ENCODE peak calls at places on chromosome 11, in ten cellular contexts. R, J, U, P, K, L, M, B, O and C are unnamed samples.

GRCh38 chr11:69669486-69669885 is 5.7 kb downstream of the LTO1 start:
- DNase-seq in J (no peak), K (peak; percentile 13), R (no peak), P (no peak), U (no peak), O (no peak), L (no peak), B (no peak), M (no peak), C (no peak)

GRCh38 chr11:25961539-25961938 is 370.4 kb upstream of the ANO3 start:
- DNase-seq in M (no peak), L (peak; percentile 22), U (no peak), B (no peak), P (no peak), K (no peak), O (no peak), J (no peak), R (no peak), C (no peak)

GRCh38 chr11:86676010-86676409 is 3.6 kb upstream of the ME3 start:
- DNase-seq in P (no peak), M (no peak), R (no peak), U (no peak), L (no peak), B (no peak), K (no peak), O (no peak), J (no peak), C (no peak)

GRCh38 chr11:72826942-72827480 is 12.8 kb downstream of the ATG16L2 start:
- DNase-seq in B (no peak), M (no peak), J (no peak), K (no peak), P (no peak), O (no peak), U (no peak), R (no peak), L (no peak), C (no peak)

GRCh38 chr11:28107726-28108618 is at the start of the genes KIF18A and METTL15:
- DNase-seq in B (peak; percentile 99), R (peak; percentile 99), L (peak; percentile 100), K (peak; percentile 99), O (peak; percentile 100), M (peak; percentile 100), P (peak; percentile 100), J (peak; percentile 100), U (peak; percentile 96), C (peak; percentile 94)

GRCh38 chr11:120139316-120140069 is 1.6 kb upstream of the TRIM29 start:
- DNase-seq in K (no peak), B (no peak), P (no peak), O (no peak), U (no peak), M (no peak), L (no peak), J (no peak), R (no peak), C (no peak)

GRCh38 chr11:104222464-104222863 is 58.5 kb upstream of the PDGFD start:
- DNase-seq in U (no peak), M (no peak), B (no peak), J (no peak), P (no peak), K (no peak), O (no peak), R (no peak), L (no peak), C (no peak)

GRCh38 chr11:43734256-43734655 is 53.7 kb downstream of the HSD17B12 start:
- DNase-seq in R (no peak), P (no peak), M (no peak), U (no peak), J (no peak), K (no peak), O (no peak), B (no peak), L (no peak), C (no peak)

GRCh38 chr11:2269601-2270321 is 627 bp downstream of the ASCL2 start:
- DNase-seq in B (no peak), R (no peak), U (no peak), P (no peak), M (peak; percentile 52), K (no peak), L (peak; percentile 57), O (peak; percentile 29), J (peak; percentile 68), C (peak; percentile 63)

DNA sequence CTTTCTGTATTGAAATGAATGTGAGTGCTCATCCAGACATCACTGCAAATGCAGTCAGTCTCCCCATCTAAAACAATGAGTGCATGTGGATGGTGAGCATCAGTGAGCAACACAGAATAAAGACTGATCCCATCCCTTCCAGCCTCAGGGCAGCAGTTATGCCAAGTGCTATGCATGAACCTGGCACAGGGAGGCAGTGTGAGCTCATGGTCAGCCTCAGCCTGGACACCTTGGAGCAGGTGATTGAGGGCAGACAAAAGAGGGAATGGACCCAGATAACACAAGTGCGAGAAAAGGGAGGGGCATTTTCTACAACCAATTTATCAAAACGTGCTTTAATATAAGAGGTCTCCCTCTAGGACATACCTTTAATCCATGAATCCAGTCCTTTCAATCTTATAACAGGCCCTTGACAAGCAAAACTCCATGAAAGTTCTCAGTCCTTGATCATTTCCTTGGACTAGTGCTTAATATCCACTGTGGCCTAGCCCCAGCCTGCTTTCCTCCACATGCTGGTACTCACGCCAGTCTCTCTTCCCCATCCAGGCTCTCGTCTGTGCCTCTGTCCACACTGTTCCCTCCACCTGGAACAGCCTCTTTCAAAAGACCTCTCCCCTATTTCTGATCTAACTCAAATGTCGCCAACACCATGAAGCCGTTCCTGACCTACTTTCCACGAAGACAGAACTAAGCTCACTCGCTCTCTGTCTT is 50.5 kb upstream of the LRRC55 start:
- DNase-seq in L (peak; percentile 31), K (peak; percentile 18), P (peak; percentile 20), J (peak; percentile 53), O (peak; percentile 6), R (peak; percentile 14), M (peak; percentile 28), U (no peak), B (no peak), C (peak; percentile 8)
- TF ChIP-seq CTCF in L (peak; percentile 64), K (peak; percentile 66), P (peak; percentile 76), J (no peak), O (peak; percentile 53), R (peak; percentile 71), M (no peak), U (no peak), B (peak; percentile 30), C (peak; percentile 96)

DNA sequence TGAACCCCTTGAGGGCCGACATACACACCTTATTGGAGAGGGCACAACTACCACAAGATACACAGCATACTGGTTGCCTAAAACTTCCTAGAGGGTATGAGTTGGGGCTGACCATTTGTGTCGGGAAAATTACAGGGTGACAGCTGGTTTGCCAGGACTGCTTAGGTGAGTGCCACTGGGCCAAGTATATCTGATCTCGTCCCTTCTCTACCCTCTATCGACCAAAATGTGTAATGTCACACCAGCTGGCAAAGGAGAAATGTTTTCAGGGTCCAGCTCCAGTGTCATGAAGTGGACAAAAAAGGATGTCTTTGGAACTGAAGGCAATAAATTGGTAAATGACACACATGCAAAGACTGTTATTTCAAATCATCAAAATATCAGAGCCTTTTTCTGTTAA is 126.1 kb downstream of the PGR start:
- DNase-seq in K (no peak), U (no peak), M (no peak), R (no peak), J (no peak), L (no peak), B (no peak), P (no peak), O (no peak), C (no peak)
- TF ChIP-seq CTCF in K (no peak), U (no peak), M (no peak), R (no peak), J (no peak), L (peak; percentile 4), B (no peak), P (no peak), O (no peak), C (peak; percentile 15)

GRCh38 chr11:58774164-58774593 is 42.4 kb upstream of the GLYAT start:
- DNase-seq in J (no peak), M (no peak), B (no peak), O (no peak), K (no peak), U (no peak), L (no peak), R (no peak), P (no peak), C (no peak)
- TF ChIP-seq CTCF in J (no peak), M (no peak), B (no peak), O (no peak), K (no peak), U (no peak), L (no peak), R (no peak), P (no peak), C (no peak)

GRCh38 chr11:131498631-131499053 is 128.2 kb downstream of the NTM start:
- DNase-seq in P (no peak), L (no peak), O (no peak), B (no peak), J (no peak), R (no peak), U (no peak), M (no peak), K (no peak), C (no peak)

GRCh38 chr11:131503017-131503416 is 132.6 kb downstream of the NTM start:
- DNase-seq in L (no peak), K (no peak), O (no peak), U (no peak), J (no peak), R (no peak), M (no peak), P (no peak), B (no peak), C (no peak)

GRCh38 chr11:131499199-131499598 is 128.8 kb downstream of the NTM start:
- DNase-seq in O (no peak), B (no peak), L (no peak), K (no peak), R (no peak), J (peak; percentile 28), U (no peak), P (no peak), M (no peak), C (no peak)

GRCh38 chr11:131506376-131506775 is 136.0 kb downstream of the NTM start:
- DNase-seq in R (no peak), O (no peak), J (no peak), L (no peak), P (no peak), U (no peak), K (no peak), M (no peak), B (no peak), C (no peak)

DNA sequence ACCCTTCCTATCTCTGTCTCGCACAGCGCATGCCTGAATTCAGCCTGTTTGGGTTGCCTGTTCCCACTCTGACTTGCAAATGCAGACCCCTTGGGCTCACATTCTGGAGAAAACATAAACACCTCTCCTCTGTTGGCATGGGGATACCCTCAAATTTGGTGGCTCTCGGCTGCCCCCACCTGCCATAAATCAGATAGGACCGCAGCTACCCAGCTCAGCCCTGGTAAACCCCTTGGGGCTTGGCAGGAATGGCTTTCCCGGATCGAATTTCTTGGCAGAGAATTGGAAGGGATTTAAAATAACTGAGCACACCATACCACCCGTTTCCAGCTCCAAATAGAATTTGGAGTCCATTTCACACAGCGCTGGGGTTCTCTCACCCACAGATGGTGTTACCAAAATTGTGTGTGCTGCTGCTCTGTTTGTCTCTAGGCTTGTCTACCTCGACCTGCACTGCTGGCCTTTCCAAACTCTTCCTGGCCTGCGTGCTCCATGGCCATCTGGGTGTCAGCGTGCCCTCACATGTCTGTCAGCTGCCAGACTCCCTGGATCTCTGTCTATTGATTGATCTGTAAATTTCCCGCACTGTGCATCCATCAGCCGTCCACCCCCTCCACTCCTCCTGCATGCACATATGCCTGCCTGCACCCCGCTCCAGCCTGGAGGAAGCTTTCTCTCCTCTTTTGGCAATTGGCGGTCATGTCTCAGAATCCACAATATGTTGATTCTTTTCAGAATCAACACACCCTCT is 134.0 kb downstream of the NTM start:
- DNase-seq in O (no peak), M (no peak), U (no peak), K (no peak), L (no peak), R (no peak), B (no peak), P (no peak), J (peak; percentile 20), C (no peak)
- TF ChIP-seq CTCF in O (peak; percentile 8), M (peak; percentile 18), U (no peak), K (no peak), L (no peak), R (peak; percentile 41), B (no peak), P (peak; percentile 47), J (no peak), C (peak; percentile 62)